ENCODE peak calls at places on chromosomes 2 and 18, in five cellular contexts. Y is HEK293T, B is K562, L is SK-N-SH, V is HepG2. Z is an unnamed sample.

GRCh38 chr2:71465961-71466300 is 12.6 kb downstream of the DYSF start:
- DNase-seq in B (no peak), Y (no peak), V (no peak), L (peak), Z (no peak)

GRCh38 chr2:240327566-240327965 is 107.9 kb upstream of the GPC1 start:
- DNase-seq in V (no peak), L (no peak), B (no peak), Y (no peak), Z (no peak)

GRCh38 chr2:74513605-74514367 is 464 bp upstream of the TLX2 start:
- DNase-seq in V (no peak), L (no peak), Y (no peak), B (no peak), Z (no peak)

GRCh38 chr2:160417745-160418397 is 75.7 kb downstream of the RBMS1 start:
- DNase-seq in V (no peak), L (no peak), B (no peak), Y (no peak), Z (no peak)

GRCh38 chr2:127176371-127177311 is 43.5 kb downstream of the CYP27C1 start:
- DNase-seq in V (no peak), B (no peak), L (peak), Y (no peak), Z (no peak)

GRCh38 chr2:197777823-197778407 is 7.2 kb downstream of the BOLL start:
- DNase-seq in B (no peak), Y (no peak), V (peak), L (peak), Z (peak)

GRCh38 chr18:22046473-22046872 is 122.9 kb upstream of the GATA6 start:
- DNase-seq in B (no peak), L (no peak), V (no peak), Y (no peak), Z (no peak)

GRCh38 chr2:216757532-216757931 is 62.2 kb upstream of the IGFBP5 start:
- DNase-seq in L (no peak), B (no peak), V (no peak), Y (no peak), Z (no peak)

GRCh38 chr2:10370895-10371294 is 68.2 kb downstream of the HPCAL1 start:
- DNase-seq in V (no peak), L (no peak), B (no peak), Y (no peak), Z (no peak)

GRCh38 chr2:203822240-203822639 is 45.3 kb upstream of the CTLA4 start:
- DNase-seq in V (no peak), B (no peak), Y (no peak), L (no peak), Z (no peak)

GRCh38 chr2:17208511-17208910 is 309.7 kb downstream of the RAD51AP2 start:
- DNase-seq in L (no peak), Y (no peak), V (peak), B (no peak), Z (no peak)

GRCh38 chr2:120302301-120302700 is 43.6 kb upstream of the INHBB start:
- DNase-seq in L (no peak), Y (no peak), V (no peak), B (no peak), Z (no peak)

GRCh38 chr2:53131416-53131815 is 636.2 kb upstream of the CHAC2 start:
- DNase-seq in V (no peak), B (no peak), Y (no peak), L (no peak), Z (no peak)

GRCh38 chr2:193843675-193844074 is 1648.9 kb upstream of the TMEFF2 start:
- DNase-seq in B (no peak), V (no peak), Y (no peak), L (no peak), Z (no peak)

GRCh38 chr2:240981273-240981672 is 17.1 kb upstream of the SNED1 start:
- DNase-seq in Y (no peak), L (no peak), V (no peak), B (no peak), Z (no peak)

GRCh38 chr2:119181391-119181790 is 22.8 kb upstream of the C1QL2 start:
- DNase-seq in Y (no peak), B (no peak), V (no peak), L (no peak), Z (no peak)

GRCh38 chr2:203774760-203775159 is 68.3 kb downstream of the CD28 start:
- DNase-seq in V (no peak), B (no peak), Y (no peak), L (no peak), Z (no peak)

GRCh38 chr18:44601447-44601846 is 79.2 kb upstream of the SETBP1 start:
- DNase-seq in Y (no peak), L (no peak), B (no peak), V (no peak), Z (no peak)

GRCh38 chr2:175383286-175383685 is 201.8 kb upstream of the ATP5MC3 start:
- DNase-seq in Y (no peak), V (no peak), L (no peak), B (no peak), Z (no peak)

GRCh38 chr2:10477443-10478297 is 29.5 kb upstream of the ODC1 start:
- DNase-seq in Y (no peak), B (no peak), V (no peak), L (no peak), Z (no peak)

GRCh38 chr18:63106727-63107126 is 212.8 kb downstream of the BCL2 start:
- DNase-seq in V (no peak), B (no peak), L (no peak), Y (no peak), Z (no peak)

GRCh38 chr2:64649626-64650025 is 4.1 kb downstream of the SERTAD2 start:
- DNase-seq in Y (no peak), B (no peak), V (peak), L (no peak), Z (no peak)

GRCh38 chr2:165544897-165545296 is 75.4 kb downstream of the CSRNP3 start:
- DNase-seq in V (no peak), B (no peak), L (no peak), Y (no peak), Z (no peak)

GRCh38 chr2:147345246-147345645 is 499.6 kb upstream of the ACVR2A start:
- DNase-seq in B (no peak), Y (no peak), V (no peak), L (no peak), Z (no peak)

GRCh38 chr2:65434592-65435241 is 2.3 kb upstream of the SPRED2 start:
- DNase-seq in Y (no peak), V (peak), L (no peak), B (no peak), Z (no peak)

GRCh38 chr2:120769787-120770120 is 34.1 kb downstream of the GLI2 start:
- DNase-seq in V (no peak), Y (no peak), B (no peak), L (no peak), Z (no peak)

GRCh38 chr2:205835251-205835900 is 153.1 kb downstream of the NRP2 start:
- DNase-seq in L (no peak), V (no peak), B (no peak), Y (no peak), Z (no peak)

GRCh38 chr18:79900610-79901570 is 50.6 kb downstream of the SLC66A2 start:
- DNase-seq in V (no peak), L (peak), Y (no peak), B (no peak), Z (no peak)

GRCh38 chr2:46913471-46914381 is 1.9 kb downstream of the MCFD2 start:
- DNase-seq in B (peak), Y (peak), L (peak), V (peak), Z (no peak)

GRCh38 chr2:142872900-142873724 is 4.4 kb upstream of the KYNU start:
- DNase-seq in B (no peak), Y (no peak), V (peak), L (no peak), Z (no peak)

GRCh38 chr2:108884629-108885028 is 98.1 kb downstream of the CCDC138 start:
- DNase-seq in Y (no peak), L (no peak), B (no peak), V (no peak), Z (no peak)

GRCh38 chr2:30721241-30721640 is 86.0 kb downstream of the CAPN13 start:
- DNase-seq in Y (no peak), L (no peak), V (no peak), B (no peak), Z (no peak)

GRCh38 chr18:1929720-1930119 is 641.6 kb downstream of the METTL4 start:
- DNase-seq in L (no peak), Y (no peak), B (no peak), V (no peak), Z (no peak)

GRCh38 chr2:182942756-182943155 is 76.3 kb upstream of the FRZB start:
- DNase-seq in B (no peak), V (no peak), L (no peak), Y (no peak), Z (no peak)

GRCh38 chr2:104816146-104816545 is 37.8 kb upstream of the POU3F3 start:
- DNase-seq in L (no peak), Y (no peak), V (no peak), B (no peak), Z (no peak)

GRCh38 chr2:104818249-104818648 is 35.7 kb upstream of the POU3F3 start:
- DNase-seq in L (no peak), V (no peak), Y (no peak), B (no peak), Z (no peak)

GRCh38 chr2:104812281-104812680 is 41.6 kb upstream of the POU3F3 start:
- DNase-seq in Y (no peak), V (no peak), B (no peak), L (no peak), Z (no peak)
- TF ChIP-seq FOXM1 in Y (no peak), V (no peak), B (no peak), L (no peak), Z (no peak)

GRCh38 chr18:74456017-74456408 is 1.1 kb downstream of the DIPK1C start:
- DNase-seq in B (no peak), V (no peak), Y (no peak), L (no peak), Z (no peak)

GRCh38 chr18:74457743-74458465 is 796 bp upstream of the DIPK1C start:
- DNase-seq in Y (no peak), L (no peak), V (no peak), B (no peak), Z (no peak)

GRCh38 chr18:74457043-74457742 is at the start of gene DIPK1C:
- DNase-seq in V (no peak), Y (peak), B (no peak), L (no peak), Z (no peak)

GRCh38 chr18:74455386-74455785 is 1.7 kb downstream of the DIPK1C start:
- DNase-seq in Y (no peak), L (no peak), B (no peak), V (no peak), Z (no peak)

GRCh38 chr18:74456409-74457042 is 582 bp downstream of the DIPK1C start:
- DNase-seq in L (no peak), Y (no peak), V (no peak), B (no peak), Z (no peak)
- TF ChIP-seq FOXM1 in L (no peak), Y (no peak), V (no peak), B (no peak), Z (no peak)

GRCh38 chr18:48682768-48683167 is 143.9 kb downstream of the CTIF start:
- DNase-seq in L (no peak), V (no peak), Y (no peak), B (no peak), Z (no peak)
- TF ChIP-seq FOXM1 in L (no peak), V (no peak), Y (no peak), B (no peak), Z (no peak)

GRCh38 chr2:29309090-29310054 is 194.2 kb downstream of the CLIP4 start:
- DNase-seq in Y (peak), V (peak), L (peak), B (peak), Z (no peak)
- TF ChIP-seq FOXM1 in Y (no peak), V (no peak), L (no peak), B (no peak), Z (no peak)

GRCh38 chr18:67919316-67919715 is 402.8 kb upstream of the DSEL start:
- DNase-seq in B (no peak), Y (no peak), V (no peak), L (no peak), Z (no peak)

GRCh38 chr18:67926929-67927864 is 410.7 kb upstream of the DSEL start:
- DNase-seq in B (no peak), L (no peak), Y (no peak), V (no peak), Z (no peak)

DNA sequence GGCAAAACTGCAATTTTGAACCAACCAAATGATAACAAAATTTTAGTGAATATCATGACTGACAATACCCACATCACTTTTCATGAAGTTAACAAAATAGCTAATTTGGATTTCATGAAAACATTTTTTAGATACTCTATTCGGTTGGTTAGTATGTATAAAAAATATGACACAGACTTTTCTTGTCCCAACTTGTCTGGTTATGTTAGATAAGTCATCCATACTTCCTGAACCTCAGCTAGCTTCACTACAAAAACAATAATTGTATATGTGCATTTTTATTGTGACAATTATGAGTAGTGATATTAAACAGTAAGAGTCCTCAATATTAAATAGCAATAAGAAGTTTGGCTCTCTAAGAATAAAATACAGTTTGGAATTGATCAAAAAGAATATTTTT is 408.1 kb upstream of the DSEL start:
- DNase-seq in V (no peak), Y (no peak), B (no peak), L (no peak), Z (no peak)
- TF ChIP-seq FOXM1 in V (no peak), Y (no peak), B (no peak), L (no peak), Z (no peak)

GRCh38 chr2:181077128-181077709 is 96.8 kb downstream of the UBE2E3 start:
- DNase-seq in L (peak), Y (peak), B (peak), V (peak), Z (peak)
- TF ChIP-seq FOXM1 in L (no peak), Y (no peak), B (no peak), V (no peak), Z (peak)

Z was measured in GM12878.